ENCODE peak calls at places on chromosome 13, in nine cellular contexts. L, O, S, W, I, T, Y, Z and K are unnamed samples.

GRCh38 chr13:32911506-32911905 is 104.7 kb upstream of the KL start:
- DNase-seq in L (no peak), O (peak), S (no peak), W (peak), I (no peak), T (no peak), Y (no peak), Z (no peak), K (no peak)

GRCh38 chr13:67416047-67416925 is 186.2 kb upstream of the PCDH9 start:
- DNase-seq in L (no peak), O (peak), S (no peak), W (no peak), I (no peak), T (no peak), Y (no peak), Z (peak), K (no peak)

GRCh38 chr13:51269039-51269438 is 46.8 kb downstream of the FAM124A start:
- DNase-seq in L (no peak), O (no peak), S (no peak), W (no peak), I (no peak), T (no peak), Y (no peak), Z (no peak), K (no peak)

GRCh38 chr13:54241719-54242118 is 1213.1 kb downstream of the OLFM4 start:
- DNase-seq in L (no peak), O (no peak), S (no peak), W (no peak), I (no peak), T (no peak), Y (peak), Z (no peak), K (no peak)

GRCh38 chr13:71149498-71150363 is 717.3 kb downstream of the DACH1 start:
- DNase-seq in L (no peak), O (no peak), S (no peak), W (no peak), I (no peak), T (no peak), Y (no peak), Z (no peak), K (no peak)

GRCh38 chr13:70128098-70128497 is 19.8 kb upstream of the KLHL1 start:
- DNase-seq in L (no peak), O (no peak), S (no peak), W (no peak), I (no peak), T (no peak), Y (no peak), Z (no peak), K (no peak)

GRCh38 chr13:80131204-80131603 is 209.7 kb downstream of the SPRY2 start:
- DNase-seq in L (no peak), O (peak), S (peak), W (peak), I (peak), T (peak), Y (peak), Z (peak), K (peak)

GRCh38 chr13:19586904-19587634 is 25.7 kb upstream of the TPTE2 start:
- DNase-seq in L (no peak), O (peak), S (no peak), W (peak), I (no peak), T (no peak), Y (no peak), Z (peak), K (no peak)

GRCh38 chr13:112729408-112729807 is 39.6 kb downstream of the ATP11A start:
- DNase-seq in L (no peak), O (peak), S (no peak), W (peak), I (no peak), T (no peak), Y (no peak), Z (no peak), K (peak)

GRCh38 chr13:100535401-100536135 is 53.0 kb downstream of the GGACT start:
- DNase-seq in L (no peak), O (peak), S (no peak), W (no peak), I (no peak), T (no peak), Y (no peak), Z (no peak), K (no peak)

GRCh38 chr13:111602874-111603273 is 282.4 kb downstream of the TEX29 start:
- DNase-seq in L (no peak), O (no peak), S (no peak), W (no peak), I (no peak), T (no peak), Y (no peak), Z (peak), K (no peak)

GRCh38 chr13:111006508-111007031 is 91.7 kb upstream of the ANKRD10 start:
- DNase-seq in L (peak), O (peak), S (peak), W (peak), I (no peak), T (no peak), Y (peak), Z (no peak), K (peak)

GRCh38 chr13:30797847-30798246 is 62.5 kb downstream of the ALOX5AP start:
- DNase-seq in L (no peak), O (no peak), S (no peak), W (no peak), I (no peak), T (no peak), Y (no peak), Z (no peak), K (no peak)

GRCh38 chr13:32824671-32825070 is 191.6 kb upstream of the KL start:
- DNase-seq in L (no peak), O (no peak), S (no peak), W (no peak), I (no peak), T (no peak), Y (no peak), Z (no peak), K (no peak)

GRCh38 chr13:52968074-52968700 is 60.4 kb upstream of the OLFM4 start:
- DNase-seq in L (peak), O (peak), S (peak), W (peak), I (peak), T (peak), Y (peak), Z (no peak), K (peak)

GRCh38 chr13:26133286-26133685 is 81.5 kb upstream of the SHISA2 start:
- DNase-seq in L (no peak), O (no peak), S (no peak), W (no peak), I (no peak), T (no peak), Y (no peak), Z (no peak), K (no peak)

GRCh38 chr13:110646442-110647364 is 31.4 kb downstream of the NAXD start:
- DNase-seq in L (no peak), O (no peak), S (no peak), W (no peak), I (no peak), T (peak), Y (no peak), Z (peak), K (no peak)

GRCh38 chr13:82477436-82477835 is 1404.8 kb downstream of the SLITRK1 start:
- DNase-seq in L (no peak), O (no peak), S (no peak), W (no peak), I (no peak), T (no peak), Y (no peak), Z (no peak), K (no peak)

GRCh38 chr13:105655046-105655445 is 880.4 kb downstream of the EFNB2 start:
- DNase-seq in L (no peak), O (no peak), S (no peak), W (no peak), I (no peak), T (no peak), Y (no peak), Z (no peak), K (no peak)

GRCh38 chr13:85864963-85865530 is 65.8 kb upstream of the SLITRK6 start:
- DNase-seq in L (no peak), O (peak), S (no peak), W (no peak), I (no peak), T (no peak), Y (no peak), Z (no peak), K (no peak)

GRCh38 chr13:88246239-88246638 is 575.1 kb downstream of the SLITRK5 start:
- DNase-seq in L (no peak), O (no peak), S (no peak), W (no peak), I (no peak), T (no peak), Y (no peak), Z (no peak), K (no peak)

GRCh38 chr13:82739881-82740280 is 1142.4 kb downstream of the SLITRK1 start:
- DNase-seq in L (no peak), O (no peak), S (no peak), W (no peak), I (no peak), T (no peak), Y (no peak), Z (no peak), K (no peak)

GRCh38 chr13:95298971-95299627 is 2.2 kb downstream of the ABCC4 start:
- DNase-seq in L (no peak), O (no peak), S (no peak), W (no peak), I (no peak), T (no peak), Y (no peak), Z (no peak), K (no peak)

GRCh38 chr13:95298169-95298940 is 2.9 kb downstream of the ABCC4 start:
- DNase-seq in L (no peak), O (no peak), S (no peak), W (no peak), I (no peak), T (no peak), Y (no peak), Z (no peak), K (no peak)

GRCh38 chr13:95300625-95301134 is 571 bp downstream of the ABCC4 start:
- DNase-seq in L (peak), O (peak), S (peak), W (peak), I (peak), T (peak), Y (peak), Z (no peak), K (peak)

GRCh38 chr13:95301947-95302386 is 716 bp upstream of the ABCC4 start:
- DNase-seq in L (no peak), O (no peak), S (no peak), W (no peak), I (no peak), T (no peak), Y (peak), Z (no peak), K (no peak)

DNA sequence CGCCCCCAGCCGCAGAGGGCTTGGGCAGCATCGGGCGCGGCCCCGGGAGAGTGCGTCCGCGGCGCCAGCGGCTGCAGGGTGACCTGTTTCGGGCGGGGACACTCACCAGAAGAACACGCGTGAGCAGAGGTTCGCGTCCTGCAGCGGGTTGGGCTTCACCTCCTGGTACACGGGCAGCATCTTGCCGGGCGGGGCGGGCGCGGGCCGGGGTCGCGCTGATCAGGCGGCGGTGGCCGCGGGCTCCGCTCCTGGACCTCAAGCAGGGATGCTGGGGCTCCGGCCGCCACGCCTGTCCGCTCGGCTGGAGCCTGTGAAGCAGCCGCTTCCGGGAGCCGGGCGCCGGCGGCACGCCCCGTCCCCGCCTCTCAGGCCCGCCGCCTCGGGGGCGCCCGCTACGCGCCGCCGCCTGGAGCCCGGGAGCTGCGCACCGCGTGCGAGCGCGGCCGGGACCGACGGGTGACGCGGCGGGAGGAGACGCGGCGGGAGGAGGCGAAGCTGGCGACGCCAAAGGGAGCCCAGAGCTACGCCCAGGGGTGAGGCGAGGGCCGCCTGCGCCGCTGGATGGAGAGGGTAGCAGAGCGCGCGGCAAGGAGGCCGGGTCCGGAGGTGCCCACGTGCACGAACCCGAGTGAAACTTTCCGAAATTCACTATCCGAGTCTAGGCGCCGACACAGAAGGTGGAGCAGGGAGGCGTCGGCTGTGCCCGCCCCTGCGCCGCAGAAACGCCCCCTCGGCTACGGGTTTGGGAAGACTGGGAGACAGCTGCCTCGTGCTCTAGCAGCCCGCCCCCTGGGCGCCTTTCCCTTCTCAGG is at the start of gene ABCC4:
- DNase-seq in L (peak), O (peak), S (peak), W (peak), I (peak), T (peak), Y (peak), Z (peak), K (peak)
- TF ChIP-seq POLR2A in L (no peak), O (no peak), S (no peak), W (no peak), I (no peak), T (no peak), Y (no peak), Z (no peak), K (peak)

DNA sequence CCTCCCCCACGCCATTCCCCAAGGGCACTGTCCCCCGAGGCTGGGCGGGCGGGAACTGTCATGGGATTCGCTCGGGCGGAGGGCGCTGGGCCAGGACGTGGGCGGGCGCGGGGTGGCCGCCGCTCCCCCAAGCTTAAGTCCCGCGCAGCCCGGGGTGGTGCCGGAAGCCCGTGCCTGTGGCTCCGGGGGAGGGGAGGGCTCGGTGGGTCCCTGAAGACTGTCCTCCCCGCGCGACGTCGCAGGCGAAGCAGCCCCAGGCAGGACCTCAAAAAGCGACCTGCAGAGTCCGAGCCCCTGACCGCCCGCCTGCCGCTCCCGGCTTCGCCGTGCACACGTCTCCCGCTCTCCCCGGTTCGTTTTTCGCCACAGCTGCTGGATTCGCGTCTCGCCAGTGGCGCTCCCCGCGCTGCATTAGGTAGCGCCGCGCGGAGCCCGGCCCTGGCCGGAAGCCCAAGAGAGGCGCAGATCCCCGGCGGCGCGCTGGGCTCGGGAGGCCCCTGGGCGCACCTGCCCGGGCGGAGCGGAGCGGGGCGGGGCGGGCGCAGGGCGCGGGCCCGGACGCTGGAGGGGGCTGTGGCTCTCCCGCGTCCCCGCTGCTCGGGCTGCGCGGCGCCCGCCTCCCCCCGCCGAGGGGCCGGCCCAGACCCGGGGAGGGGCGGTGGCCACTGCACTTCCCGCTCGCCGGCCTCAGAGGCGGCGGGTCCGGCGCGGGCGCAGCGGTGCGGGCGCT is at the start of gene FARP1:
- DNase-seq in L (peak), O (peak), S (peak), W (peak), I (peak), T (peak), Y (peak), Z (peak), K (peak)
- TF ChIP-seq CTCF in L (no peak), O (peak), S (no peak), W (peak), I (no peak), T (peak), Y (peak), Z (peak), K (peak)

DNA sequence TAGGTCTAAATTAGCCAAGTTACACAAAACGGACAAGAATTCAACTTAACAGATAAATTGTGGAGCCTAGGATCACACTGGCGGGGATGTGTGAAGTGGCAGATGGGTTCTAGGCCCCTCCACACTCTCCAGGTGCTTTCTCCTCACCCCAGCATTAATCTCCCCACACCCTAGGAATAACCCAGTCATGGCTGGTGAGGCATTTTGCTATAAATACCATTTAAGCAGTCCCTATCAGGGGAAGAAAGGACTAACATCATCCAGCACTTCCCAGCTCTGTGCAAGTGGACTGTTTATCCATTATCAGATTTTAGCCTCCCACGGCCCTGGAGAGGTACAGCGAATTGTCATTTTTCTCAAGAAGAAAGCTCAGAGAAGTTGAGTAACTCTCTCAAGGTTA is 154.9 kb downstream of the NUFIP1 start:
- DNase-seq in L (no peak), O (no peak), S (no peak), W (no peak), I (no peak), T (no peak), Y (no peak), Z (no peak), K (no peak)
- TF ChIP-seq POLR2A in L (no peak), O (no peak), S (no peak), W (no peak), I (no peak), T (no peak), Y (no peak), Z (no peak), K (no peak)

DNA sequence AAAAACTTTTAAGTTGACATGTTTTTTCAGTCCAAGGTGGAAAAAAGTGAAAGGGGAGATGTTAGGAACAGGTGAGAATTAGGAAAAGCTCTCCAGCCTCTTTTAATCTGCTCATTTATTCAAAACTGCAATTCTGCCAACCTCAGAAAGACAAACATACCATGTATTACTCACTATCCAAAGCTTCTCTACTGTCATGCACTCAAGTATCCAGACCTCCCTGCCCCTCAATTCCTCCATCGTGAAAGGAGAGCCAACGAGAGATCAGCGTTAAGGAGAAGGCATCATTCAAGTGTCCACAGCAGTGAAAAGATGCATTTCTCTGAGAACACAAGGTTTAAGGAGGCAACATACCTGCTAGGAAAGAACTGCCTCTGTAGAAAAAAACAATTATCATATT is 24.5 kb downstream of the DIAPH3 start:
- DNase-seq in L (no peak), O (no peak), S (no peak), W (no peak), I (no peak), T (no peak), Y (no peak), Z (no peak), K (no peak)
- TF ChIP-seq CTCF in L (no peak), O (no peak), S (no peak), W (no peak), I (no peak), T (no peak), Y (no peak), Z (no peak), K (no peak)

GRCh38 chr13:46352810-46353209 is 34.2 kb downstream of the RUBCNL start:
- DNase-seq in L (no peak), O (no peak), S (no peak), W (no peak), I (no peak), T (no peak), Y (peak), Z (no peak), K (no peak)
- TF ChIP-seq POLR2A in L (no peak), O (no peak), S (no peak), W (no peak), I (no peak), T (no peak), Y (no peak), Z (no peak), K (no peak)

DNA sequence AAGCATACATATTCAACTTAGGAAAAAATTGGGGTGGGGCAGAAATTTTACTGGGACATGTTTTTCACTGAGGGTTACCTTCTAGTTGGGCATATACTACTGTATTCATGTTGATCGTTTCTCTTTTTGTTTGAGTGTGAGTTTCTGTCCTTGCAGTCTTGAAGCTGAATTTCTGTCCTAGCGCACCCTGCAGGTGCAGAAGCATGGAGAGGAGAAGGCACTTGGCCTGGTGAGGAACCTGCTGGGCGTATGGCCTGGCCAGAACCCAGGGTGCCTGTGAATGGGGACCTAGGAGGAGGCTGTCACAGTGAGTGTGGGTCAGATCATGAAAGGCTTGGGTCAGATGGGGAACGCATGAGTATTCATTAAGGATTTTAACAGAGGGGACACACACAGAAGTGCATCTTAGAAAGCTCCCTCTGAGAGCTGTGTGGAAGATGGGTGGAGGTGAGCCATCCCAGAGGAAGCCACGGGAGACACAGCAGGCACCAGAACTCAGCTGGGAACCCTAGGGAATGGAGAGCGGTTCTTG is 36.8 kb downstream of the SERP2 start:
- DNase-seq in L (no peak), O (no peak), S (no peak), W (no peak), I (no peak), T (no peak), Y (no peak), Z (no peak), K (no peak)
- TF ChIP-seq CTCF in L (no peak), O (no peak), S (no peak), W (no peak), I (no peak), T (no peak), Y (no peak), Z (no peak), K (no peak)

DNA sequence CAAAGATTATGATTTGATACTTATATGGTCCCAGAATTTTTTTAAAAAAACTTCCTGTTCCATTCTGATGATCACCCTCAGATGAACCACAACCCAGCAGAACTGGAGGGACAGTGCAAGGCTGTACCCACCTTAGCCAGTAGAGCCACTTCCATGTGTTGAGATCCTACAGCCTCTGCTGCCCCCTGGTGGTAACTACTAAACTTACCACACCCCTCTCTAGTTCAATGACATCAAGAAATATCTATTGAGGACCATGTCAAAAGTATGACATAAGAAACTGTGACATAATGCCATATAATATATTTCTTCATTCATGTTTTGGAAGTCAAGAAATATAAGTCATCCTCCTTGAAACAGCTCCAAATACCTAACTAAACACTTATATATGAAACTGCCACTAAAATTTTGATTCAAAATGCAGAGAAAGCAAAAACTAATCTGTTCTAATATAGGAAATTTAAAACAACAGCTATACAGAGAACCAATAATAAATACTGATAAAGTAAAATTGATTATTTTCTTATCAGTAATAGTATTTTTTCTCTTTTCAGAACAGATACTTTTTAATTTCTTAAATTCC is 412.6 kb downstream of the KCTD12 start:
- DNase-seq in L (peak), O (peak), S (peak), W (peak), I (peak), T (peak), Y (peak), Z (no peak), K (peak)
- TF ChIP-seq POLR2A in L (no peak), O (no peak), S (no peak), W (no peak), I (no peak), T (no peak), Y (no peak), Z (no peak), K (no peak)